ENCODE peak calls at places on chromosome 4, in seven cellular contexts. H, E, V, N, P, M and I are unnamed samples.
A peak's percentile ranks its signal among the peaks of the same experiment; 100 is the strongest.

GRCh38 chr4:40990899-40991265 is 223.5 kb downstream of the APBB2 start:
- DNase-seq in H (no peak), E (no peak), V (no peak), N (no peak), P (no peak), M (no peak), I (no peak)

GRCh38 chr4:53801373-53801772 is 210.1 kb upstream of the LNX1 start:
- DNase-seq in H (no peak), E (no peak), V (no peak), N (no peak), P (no peak), M (no peak), I (no peak)

GRCh38 chr4:183637461-183637860 is 21.5 kb downstream of the RWDD4 start:
- DNase-seq in H (no peak), E (no peak), V (no peak), N (no peak), P (no peak), M (no peak), I (no peak)

GRCh38 chr4:55524844-55525571 is 21.7 kb downstream of the CLOCK start:
- DNase-seq in H (no peak), E (no peak), V (no peak), N (no peak), P (no peak), M (no peak), I (no peak)

GRCh38 chr4:80367737-80368136 is 32.2 kb downstream of the CFAP299 start:
- DNase-seq in H (no peak), E (no peak), V (no peak), N (no peak), P (no peak), M (no peak), I (peak; percentile 21)

GRCh38 chr4:3384391-3384770 is 57.4 kb upstream of the HGFAC start:
- DNase-seq in H (no peak), E (no peak), V (no peak), N (no peak), P (no peak), M (no peak), I (no peak)

GRCh38 chr4:139524062-139524631 is 31.9 kb downstream of the SETD7 start:
- DNase-seq in H (no peak), E (no peak), V (no peak), N (no peak), P (no peak), M (no peak), I (peak; percentile 14)

GRCh38 chr4:66351761-66352160 is 681.5 kb upstream of the EPHA5 start:
- DNase-seq in H (no peak), E (no peak), V (no peak), N (no peak), P (no peak), M (no peak), I (no peak)

GRCh38 chr4:81493895-81494490 is 22.3 kb upstream of the RASGEF1B start:
- DNase-seq in H (no peak), E (no peak), V (no peak), N (no peak), P (no peak), M (no peak), I (no peak)

GRCh38 chr4:8181844-8182243 is 17.2 kb upstream of the SH3TC1 start:
- DNase-seq in H (no peak), E (peak; percentile 58), V (no peak), N (no peak), P (no peak), M (no peak), I (no peak)

GRCh38 chr4:145830699-145831098 is 107.9 kb downstream of the ZNF827 start:
- DNase-seq in H (no peak), E (no peak), V (no peak), N (no peak), P (no peak), M (no peak), I (no peak)

GRCh38 chr4:57182132-57182874 is 72.1 kb upstream of the IGFBP7 start:
- DNase-seq in H (no peak), E (peak; percentile 69), V (no peak), N (no peak), P (no peak), M (no peak), I (no peak)

GRCh38 chr4:41569957-41570356 is 32.0 kb downstream of the LIMCH1 start:
- DNase-seq in H (no peak), E (peak; percentile 33), V (no peak), N (no peak), P (no peak), M (no peak), I (no peak)

GRCh38 chr4:1851160-1851559 is 4.8 kb downstream of the LETM1 start:
- DNase-seq in H (no peak), E (no peak), V (no peak), N (no peak), P (no peak), M (no peak), I (no peak)

GRCh38 chr4:110629780-110630500 is 7.1 kb upstream of the PITX2 start:
- DNase-seq in H (no peak), E (no peak), V (no peak), N (no peak), P (no peak), M (no peak), I (no peak)

GRCh38 chr4:77481856-77482255 is 123.8 kb upstream of the CXCL13 start:
- DNase-seq in H (no peak), E (no peak), V (no peak), N (no peak), P (no peak), M (no peak), I (no peak)

GRCh38 chr4:149371021-149371420 is 444.6 kb downstream of the IQCM start:
- DNase-seq in H (no peak), E (no peak), V (peak; percentile 37), N (no peak), P (peak; percentile 70), M (no peak), I (peak; percentile 12)

GRCh38 chr4:10108391-10108790 is 8.2 kb downstream of the WDR1 start:
- DNase-seq in H (no peak), E (no peak), V (no peak), N (no peak), P (no peak), M (no peak), I (no peak)

GRCh38 chr4:184255361-184255760 is 37.7 kb upstream of the ENPP6 start:
- DNase-seq in H (no peak), E (no peak), V (no peak), N (no peak), P (no peak), M (no peak), I (no peak)

GRCh38 chr4:8920969-8921368 is 49.3 kb upstream of the HMX1 start:
- DNase-seq in H (no peak), E (no peak), V (no peak), N (no peak), P (no peak), M (no peak), I (no peak)

GRCh38 chr4:98232202-98232601 is 29.0 kb upstream of the RAP1GDS1 start:
- DNase-seq in H (no peak), E (no peak), V (no peak), N (no peak), P (no peak), M (no peak), I (no peak)

GRCh38 chr4:94358101-94358500 is 15.5 kb upstream of the HPGDS start:
- DNase-seq in H (no peak), E (no peak), V (no peak), N (no peak), P (no peak), M (no peak), I (no peak)

GRCh38 chr4:165810726-165811125 is 62.3 kb upstream of the TLL1 start:
- DNase-seq in H (no peak), E (no peak), V (peak; percentile 50), N (no peak), P (no peak), M (no peak), I (no peak)